ENCODE peak calls at places on chromosomes 11 and 22, in five cellular contexts. Z is CD4-positive, alpha-beta memory T cell; P is tibial artery; Q is fibroblast of lung; N is CD8-positive, alpha-beta T cell. R is an unnamed sample. For H3K36me3 and H3K27me3, the result is how much of the 10 kb centered on the place peaks cover.

GRCh38 chr11:99781074-99781473 is 760.3 kb downstream of the CNTN5 start:
- DNase-seq in Z (no peak), P (no peak), Q (no peak), N (no peak), R (no peak)

GRCh38 chr11:69637956-69638871 is 2.7 kb upstream of the CCND1 start:
- DNase-seq in Z (no peak), P (peak), Q (peak), N (no peak), R (peak)

GRCh38 chr11:92812841-92813240 is 156.6 kb upstream of the MTNR1B start:
- DNase-seq in Z (no peak), P (no peak), Q (no peak), N (no peak), R (no peak)

GRCh38 chr11:65352783-65353182 is 1.8 kb upstream of the TIGD3 start:
- DNase-seq in Z (no peak), P (no peak), Q (no peak), N (no peak), R (no peak)

GRCh38 chr11:34599406-34599901 is 21.4 kb upstream of the EHF start:
- DNase-seq in Z (no peak), P (no peak), Q (peak), N (no peak), R (peak)

GRCh38 chr11:47161134-47161854 is 15.4 kb downstream of the ARFGAP2 start:
- DNase-seq in Z (peak), P (no peak), Q (peak), N (peak), R (peak)

GRCh38 chr22:50260801-50261614 is 475 bp downstream of the MAPK12 start:
- DNase-seq in Z (no peak), P (no peak), Q (peak), N (no peak), R (peak)

GRCh38 chr11:21604564-21604963 is 588.3 kb upstream of the ANO5 start:
- DNase-seq in Z (no peak), P (no peak), Q (no peak), N (no peak), R (no peak)

GRCh38 chr22:43972931-43973330 is 17.7 kb downstream of the SAMM50 start:
- DNase-seq in Z (no peak), P (no peak), Q (no peak), N (no peak), R (no peak)
- H3K36me3 ChIP-seq in Z (half or more), P (half or more), Q (under half), N (half or more), R (under half)

GRCh38 chr22:42684462-42685195 is 35.4 kb upstream of the CYB5R3 start:
- DNase-seq in Z (no peak), P (peak), Q (peak), N (no peak), R (no peak)
- H3K27me3 ChIP-seq in Z (under half), P (under half), Q (under half), N (under half), R (under half)

GRCh38 chr11:117989351-117990102 is 3.3 kb downstream of the IL10RA start:
- DNase-seq in Z (no peak), P (peak), Q (no peak), N (no peak), R (no peak)
- H3K36me3 ChIP-seq in Z (half or more), P (under half), Q (under half), N (half or more), R (under half)

GRCh38 chr11:111537336-111537860 is 3.1 kb upstream of the LAYN start:
- DNase-seq in Z (no peak), P (no peak), Q (no peak), N (no peak), R (no peak)
- H3K27me3 ChIP-seq in Z (under half), P (under half), Q (under half), N (under half), R (under half)

R was measured in MG63.